ENCODE peak calls at places on chromosomes 4 and X, in ten cellular contexts. M is prostate gland; Q is colonic mucosa; L is HCT116; N is neuronal stem cell; A is naive thymus-derived CD4-positive, alpha-beta T cell; C is endodermal cell; T is heart right ventricle; B is Peyer's patch; P is cardiac muscle cell. R is an unnamed sample.

GRCh38 chrX:1778817-1779216 is 164.0 kb downstream of the ASMT start:
- DNase-seq in M (no peak), Q (no peak), L (peak; percentile 24), N (no peak), A (no peak), C (no peak), T (no peak), B (no peak), P (no peak), R (no peak)

GRCh38 chr4:7803992-7804758 is 135.5 kb downstream of the AFAP1 start:
- DNase-seq in M (peak; percentile 77), Q (peak; percentile 92), L (peak; percentile 39), N (peak; percentile 75), A (peak; percentile 66), C (peak; percentile 98), T (peak; percentile 87), B (peak; percentile 71), P (peak; percentile 88), R (peak; percentile 72)

GRCh38 chrX:81708506-81708905 is 506.6 kb downstream of the SH3BGRL start:
- DNase-seq in M (no peak), Q (no peak), L (no peak), N (no peak), A (no peak), C (no peak), T (no peak), B (no peak), P (no peak), R (no peak)

GRCh38 chr4:2321279-2322196 is 59.6 kb upstream of the MXD4 start:
- DNase-seq in M (no peak), Q (no peak), L (no peak), N (no peak), A (no peak), C (peak; percentile 47), T (no peak), B (peak; percentile 8), P (no peak), R (no peak)

GRCh38 chr4:44760142-44760898 is 34.0 kb upstream of the GNPDA2 start:
- DNase-seq in M (no peak), Q (no peak), L (peak; percentile 19), N (peak; percentile 38), A (peak; percentile 35), C (no peak), T (no peak), B (no peak), P (peak; percentile 59), R (peak; percentile 56)

GRCh38 chr4:78439328-78439727 is 112.2 kb upstream of the ANXA3 start:
- DNase-seq in M (no peak), Q (no peak), L (no peak), N (no peak), A (no peak), C (no peak), T (no peak), B (no peak), P (no peak), R (no peak)

GRCh38 chr4:72582853-72583252 is 13.8 kb upstream of the ADAMTS3 start:
- DNase-seq in M (no peak), Q (no peak), L (no peak), N (no peak), A (no peak), C (no peak), T (no peak), B (no peak), P (no peak), R (no peak)

GRCh38 chr4:5054532-5054931 is 3.3 kb downstream of the STK32B start:
- DNase-seq in M (no peak), Q (no peak), L (no peak), N (no peak), A (no peak), C (no peak), T (no peak), B (no peak), P (no peak), R (no peak)

GRCh38 chr4:115332078-115332477 is 218.7 kb upstream of the NDST4 start:
- DNase-seq in M (no peak), Q (no peak), L (no peak), N (no peak), A (no peak), C (no peak), T (no peak), B (no peak), P (peak; percentile 14), R (no peak)

GRCh38 chrX:19673334-19674040 is 158.2 kb upstream of the MAP3K15 start:
- DNase-seq in M (no peak), Q (peak; percentile 47), L (peak; percentile 82), N (no peak), A (no peak), C (no peak), T (peak; percentile 53), B (no peak), P (no peak), R (no peak)

GRCh38 chr4:8844976-8845690 is 26.5 kb downstream of the HMX1 start:
- DNase-seq in M (no peak), Q (no peak), L (no peak), N (no peak), A (no peak), C (peak; percentile 31), T (no peak), B (no peak), P (no peak), R (no peak)

GRCh38 chr4:140497776-140498636 is at the start of gene MGAT4D:
- DNase-seq in M (no peak), Q (peak; percentile 23), L (no peak), N (peak; percentile 32), A (no peak), C (peak; percentile 81), T (peak; percentile 8), B (no peak), P (peak; percentile 38), R (no peak)

GRCh38 chr4:176309046-176309445 is 10.7 kb upstream of the SPCS3 start:
- DNase-seq in M (no peak), Q (no peak), L (no peak), N (no peak), A (no peak), C (no peak), T (no peak), B (no peak), P (no peak), R (peak; percentile 75)

GRCh38 chr4:137541866-137542648 is 9.8 kb upstream of the PCDH18 start:
- DNase-seq in M (no peak), Q (no peak), L (no peak), N (no peak), A (no peak), C (no peak), T (no peak), B (no peak), P (no peak), R (no peak)
- H3K4me3 ChIP-seq in M (no peak overlapping the region), Q (no peak overlapping the region), L (no peak overlapping the region), N (peak overlapping the region; percentile 15), A (no peak overlapping the region), C (no peak overlapping the region), T (peak overlapping the region; percentile 40), B (no peak overlapping the region), P (no peak overlapping the region), R (no peak overlapping the region)

DNA sequence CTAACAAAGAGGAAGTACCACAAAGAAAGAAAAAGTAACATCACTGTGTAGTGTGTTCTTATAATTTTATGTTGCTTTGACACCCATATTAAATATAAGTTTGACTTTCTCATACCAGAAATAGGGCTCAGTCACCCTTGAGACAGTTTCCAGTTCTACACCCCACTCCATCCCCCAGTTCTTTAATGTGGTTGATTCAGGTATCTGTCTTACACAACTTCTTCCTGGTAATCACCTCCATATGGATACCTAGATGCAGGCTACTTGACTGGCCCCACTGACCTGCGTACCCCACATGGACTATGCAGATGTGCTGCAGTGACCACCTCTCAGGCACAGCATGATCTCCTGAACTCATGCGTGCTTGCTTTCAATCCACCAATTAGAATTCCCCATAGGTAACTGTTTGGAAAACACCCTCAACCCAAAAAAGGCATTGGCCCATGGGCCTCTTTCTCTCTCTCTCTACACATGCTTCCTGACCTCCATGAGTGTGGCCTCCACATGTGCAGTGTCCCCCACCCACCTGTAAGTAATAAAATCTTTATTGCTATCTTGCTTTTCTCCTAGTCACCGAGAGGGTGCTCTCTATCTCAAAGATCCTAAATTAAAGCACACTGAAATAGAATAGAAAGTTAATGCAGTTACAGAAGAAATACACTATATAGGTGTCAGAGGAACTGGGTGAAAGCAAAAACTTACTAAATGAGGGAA is 98.3 kb downstream of the ZAR1 start:
- DNase-seq in M (no peak), Q (no peak), L (no peak), N (no peak), A (no peak), C (no peak), T (no peak), B (no peak), P (no peak), R (no peak)
- H3K27ac ChIP-seq in M (no peak overlapping the region), Q (no peak overlapping the region), L (no peak overlapping the region), N (no peak overlapping the region), A (peak overlapping the region; percentile 23), C (no peak overlapping the region), T (no peak overlapping the region), B (no peak overlapping the region), P (no peak overlapping the region), R (no peak overlapping the region)

GRCh38 chr4:186227221-186227620 is at the start of gene KLKB1:
- DNase-seq in M (peak; percentile 19), Q (no peak), L (no peak), N (no peak), A (no peak), C (no peak), T (no peak), B (no peak), P (no peak), R (no peak)

GRCh38 chr4:186228514-186228894 is 1.2 kb downstream of the KLKB1 start:
- DNase-seq in M (no peak), Q (no peak), L (no peak), N (no peak), A (no peak), C (no peak), T (no peak), B (no peak), P (no peak), R (no peak)

GRCh38 chr4:186225848-186226247 is 1.5 kb upstream of the KLKB1 start:
- DNase-seq in M (no peak), Q (no peak), L (no peak), N (no peak), A (no peak), C (no peak), T (no peak), B (no peak), P (no peak), R (no peak)

GRCh38 chr4:186226521-186227189 is 652 bp upstream of the KLKB1 start:
- DNase-seq in M (no peak), Q (no peak), L (no peak), N (no peak), A (no peak), C (no peak), T (no peak), B (no peak), P (no peak), R (no peak)

GRCh38 chr4:186227744-186228513 is 622 bp downstream of the KLKB1 start:
- DNase-seq in M (no peak), Q (no peak), L (no peak), N (no peak), A (no peak), C (no peak), T (no peak), B (no peak), P (no peak), R (no peak)
- H3K4me3 ChIP-seq in M (no peak overlapping the region), Q (no peak overlapping the region), L (no peak overlapping the region), N (no peak overlapping the region), A (no peak overlapping the region), C (no peak overlapping the region), T (peak overlapping the region; percentile 25), B (no peak overlapping the region), P (no peak overlapping the region), R (no peak overlapping the region)

DNA sequence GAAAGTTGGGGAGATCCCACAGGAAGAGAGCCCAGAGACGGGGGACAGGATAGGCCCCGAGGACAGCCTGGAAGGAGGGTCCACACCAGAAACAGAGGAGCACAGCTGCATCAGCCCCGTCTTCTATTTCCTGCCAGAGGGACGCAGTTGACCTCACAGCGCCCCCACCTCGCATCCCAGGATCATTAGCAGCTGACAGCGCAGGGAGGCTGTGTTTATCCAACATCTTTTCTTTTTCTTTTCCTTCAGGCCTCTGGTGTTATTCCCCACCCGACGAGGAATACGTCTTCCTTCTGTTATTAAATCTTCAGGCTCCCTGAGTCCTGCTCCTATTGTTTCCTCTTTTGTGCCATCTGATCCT is 75.4 kb downstream of the DCHS2 start:
- DNase-seq in M (no peak), Q (peak; percentile 24), L (no peak), N (peak; percentile 31), A (no peak), C (peak; percentile 86), T (peak; percentile 20), B (peak; percentile 38), P (peak; percentile 52), R (peak; percentile 35)
- H3K27ac ChIP-seq in M (peak overlapping the region; percentile 50), Q (peak overlapping the region; percentile 34), L (no peak overlapping the region), N (no peak overlapping the region), A (no peak overlapping the region), C (no peak overlapping the region), T (no peak overlapping the region), B (peak overlapping the region; percentile 55), P (no peak overlapping the region), R (peak overlapping the region; percentile 55)